ENCODE peak calls at places on chromosomes 3 and 15, in seven cellular contexts. H is GM20000, K is AG08396, E is endodermal cell, O is HTR-8/SVneo, N is HT-29, W is C1 segment of cervical spinal cord. D is an unnamed sample.

GRCh38 chr3:174863488-174863887 is 4.4 kb downstream of the NAALADL2 start:
- DNase-seq in H (no peak), K (no peak), E (no peak), O (no peak), N (peak; percentile 91), W (no peak), D (no peak)

GRCh38 chr15:50353999-50354837 is 780 bp downstream of the GABPB1 start:
- DNase-seq in H (peak; percentile 47), K (peak; percentile 62), E (peak; percentile 76), O (peak; percentile 53), N (peak; percentile 85), W (peak; percentile 40), D (peak; percentile 70)

GRCh38 chr15:66292261-66293084 is 895 bp upstream of the DIS3L start:
- DNase-seq in H (no peak), K (no peak), E (no peak), O (no peak), N (peak; percentile 12), W (no peak), D (no peak)

GRCh38 chr15:52506549-52506948 is 22.1 kb downstream of the MYO5A start:
- DNase-seq in H (no peak), K (no peak), E (no peak), O (no peak), N (no peak), W (no peak), D (no peak)

GRCh38 chr3:104126463-104126862 is 1240.2 kb upstream of the ALCAM start:
- DNase-seq in H (no peak), K (no peak), E (peak; percentile 46), O (no peak), N (no peak), W (no peak), D (no peak)

GRCh38 chr3:61897848-61898247 is 336.5 kb downstream of the PTPRG start:
- DNase-seq in H (no peak), K (no peak), E (no peak), O (no peak), N (no peak), W (no peak), D (no peak)

GRCh38 chr3:179449621-179450020 is 1.6 kb downstream of the GNB4 start:
- DNase-seq in H (no peak), K (no peak), E (no peak), O (no peak), N (no peak), W (no peak), D (no peak)

GRCh38 chr3:38651153-38651789 is 1.8 kb upstream of the SCN5A start:
- DNase-seq in H (peak; percentile 85), K (peak; percentile 82), E (peak; percentile 93), O (peak; percentile 64), N (peak; percentile 36), W (no peak), D (peak; percentile 88)

GRCh38 chr3:177781686-177782161 is 584.4 kb upstream of the TBL1XR1 start:
- DNase-seq in H (no peak), K (peak; percentile 49), E (no peak), O (no peak), N (no peak), W (no peak), D (no peak)